ENCODE peak calls at places on chromosomes 6 and 20, in seven cellular contexts. V is fibroblast of mammary gland, S is cardiac fibroblast, A is Panc1, G is brain microvascular endothelial cell, T is NB4, X is left ventricle myocardium inferior. L is an unnamed sample.

GRCh38 chr6:45710304-45710821 is 305.3 kb downstream of the CLIC5 start:
- DNase-seq in T (peak; percentile 83), V (peak; percentile 72), S (peak; percentile 60), G (no peak), A (no peak), X (no peak), L (no peak)

GRCh38 chr6:444653-445275 is 53.2 kb downstream of the IRF4 start:
- DNase-seq in T (no peak), A (no peak), G (no peak), S (no peak), X (no peak), V (no peak), L (no peak)

GRCh38 chr20:24303393-24303792 is 166.0 kb upstream of the SYNDIG1 start:
- DNase-seq in X (no peak), G (no peak), S (peak; percentile 6), T (peak; percentile 11), A (no peak), V (peak; percentile 2), L (no peak)

GRCh38 chr6:22613695-22614094 is 44.3 kb downstream of the HDGFL1 start:
- DNase-seq in A (peak; percentile 41), S (peak; percentile 87), G (peak; percentile 85), X (no peak), T (no peak), V (peak; percentile 83), L (peak; percentile 29)

GRCh38 chr6:156686429-156686939 is 90.7 kb upstream of the ARID1B start:
- DNase-seq in A (peak; percentile 51), V (peak; percentile 53), X (no peak), G (peak; percentile 40), T (peak; percentile 50), S (peak; percentile 61), L (no peak)

GRCh38 chr20:38304845-38305447 is 990 bp downstream of the BPI start:
- DNase-seq in T (peak; percentile 84), V (peak; percentile 44), A (peak; percentile 7), X (no peak), S (peak; percentile 47), G (peak; percentile 49), L (no peak)

GRCh38 chr20:46122071-46122470 is 4.0 kb downstream of the CD40 start:
- DNase-seq in G (peak; percentile 58), X (no peak), A (no peak), V (peak; percentile 76), T (no peak), S (peak; percentile 61), L (no peak)

GRCh38 chr6:33854572-33855030 is 50.8 kb upstream of the MLN start:
- DNase-seq in G (no peak), S (no peak), T (no peak), V (no peak), X (no peak), A (no peak), L (no peak)

GRCh38 chr6:149233056-149233715 is 84.3 kb upstream of the TAB2 start:
- DNase-seq in A (peak; percentile 53), V (peak; percentile 88), T (peak; percentile 67), X (no peak), G (peak; percentile 86), S (peak; percentile 94), L (peak; percentile 88)

GRCh38 chr20:59253779-59254319 is 46.6 kb upstream of the EDN3 start:
- DNase-seq in S (no peak), V (no peak), T (peak; percentile 95), A (no peak), G (no peak), X (no peak), L (no peak)

GRCh38 chr6:119526609-119527605 is 177.3 kb upstream of the MAN1A1 start:
- DNase-seq in G (no peak), V (peak; percentile 35), X (no peak), A (no peak), S (peak; percentile 9), T (no peak), L (no peak)

GRCh38 chr6:37306624-37307222 is 47.1 kb upstream of the RNF8 start:
- DNase-seq in A (no peak), T (no peak), S (no peak), G (no peak), V (no peak), X (no peak), L (no peak)

GRCh38 chr6:10655508-10656055 is 38.8 kb downstream of the C6orf52 start:
- DNase-seq in S (no peak), A (no peak), V (no peak), X (no peak), G (no peak), T (peak; percentile 24), L (no peak)

GRCh38 chr20:53914091-53914860 is 156.1 kb downstream of the BCAS1 start:
- DNase-seq in A (no peak), G (no peak), S (peak; percentile 51), V (no peak), T (peak; percentile 75), X (no peak), L (peak; percentile 65)

GRCh38 chr20:46324960-46325703 is 16.8 kb upstream of the CDH22 start:
- DNase-seq in S (peak; percentile 54), X (no peak), A (no peak), G (peak; percentile 35), V (peak; percentile 34), T (peak; percentile 67), L (no peak)

GRCh38 chr6:56692586-56693245 is 50.0 kb upstream of the DST start:
- DNase-seq in T (no peak), A (no peak), S (peak; percentile 93), V (peak; percentile 84), X (no peak), G (no peak), L (no peak)

GRCh38 chr6:142301421-142302391 is at the start of gene ADGRG6:
- DNase-seq in A (no peak), V (peak; percentile 7), T (no peak), X (peak; percentile 25), G (no peak), S (peak; percentile 32), L (no peak)

GRCh38 chr20:47361268-47361665 is 4.8 kb upstream of the ZMYND8 start:
- DNase-seq in A (no peak), V (no peak), X (no peak), G (no peak), T (no peak), S (no peak), L (no peak)

GRCh38 chr20:53582574-53583351 is 10.9 kb downstream of the ZNF217 start:
- DNase-seq in G (peak; percentile 83), T (peak; percentile 89), A (no peak), S (peak; percentile 99), V (peak; percentile 98), X (no peak), L (peak; percentile 91)

GRCh38 chr6:40473026-40473425 is 114.1 kb downstream of the LRFN2 start:
- DNase-seq in X (no peak), G (no peak), A (no peak), T (no peak), S (no peak), V (no peak), L (no peak)

GRCh38 chr6:157030756-157031155 is 253.6 kb downstream of the ARID1B start:
- DNase-seq in V (no peak), G (no peak), T (no peak), A (no peak), X (no peak), S (no peak), L (no peak)

GRCh38 chr20:25470045-25470444 is 62.6 kb downstream of the GINS1 start:
- DNase-seq in A (peak; percentile 8), S (peak; percentile 33), X (no peak), G (peak; percentile 19), V (peak; percentile 49), T (peak; percentile 52), L (no peak)

GRCh38 chr20:34143951-34144350 is 31.9 kb upstream of the EIF2S2 start:
- DNase-seq in X (no peak), V (peak; percentile 11), S (peak; percentile 11), A (no peak), G (peak; percentile 16), T (no peak), L (no peak)

GRCh38 chr6:52712136-52712535 is 41.2 kb downstream of the TMEM14A start:
- DNase-seq in T (no peak), A (no peak), X (no peak), S (peak; percentile 36), G (no peak), V (peak; percentile 37), L (no peak)

GRCh38 chr20:25251019-25251418 is 3.1 kb downstream of the PYGB start:
- DNase-seq in G (no peak), A (no peak), X (no peak), V (no peak), T (no peak), S (no peak), L (no peak)

GRCh38 chr20:51347871-51348270 is 194.6 kb downstream of the NFATC2 start:
- DNase-seq in S (no peak), A (no peak), T (no peak), V (no peak), X (no peak), G (no peak), L (no peak)

GRCh38 chr6:39370021-39370420 is 47.5 kb upstream of the KCNK16 start:
- DNase-seq in V (peak; percentile 8), G (no peak), S (peak; percentile 10), A (no peak), X (no peak), T (no peak), L (no peak)

DNA sequence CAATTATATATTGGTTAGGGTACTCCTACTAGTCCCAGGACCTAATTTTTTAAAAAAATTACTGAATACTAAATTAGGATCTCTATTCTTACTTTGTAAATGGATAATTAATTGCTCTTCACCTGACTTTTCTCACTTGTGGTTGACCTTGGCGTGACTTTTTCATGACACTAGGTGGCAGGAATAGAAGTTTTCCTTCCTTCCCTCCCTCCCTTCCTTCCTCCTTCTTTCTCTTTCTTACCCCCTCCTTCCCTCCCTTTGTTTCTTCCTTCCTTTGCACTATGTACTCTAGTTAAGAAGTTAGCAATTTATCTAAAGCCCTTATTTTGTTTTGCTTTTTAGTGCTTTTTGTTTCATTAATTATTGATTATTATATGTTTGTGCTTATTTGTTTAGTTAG is 20.4 kb upstream of the HBS1L start:
- DNase-seq in G (no peak), S (no peak), A (no peak), V (no peak), X (no peak), T (no peak), L (no peak)
- TF ChIP-seq CTCF in G (no peak), S (no peak), A (no peak), V (no peak), X (no peak), T (no peak), L (no peak)

GRCh38 chr6:32842021-32842650 is 1.7 kb downstream of the PSMB8 start:
- DNase-seq in G (no peak), T (no peak), X (no peak), V (no peak), A (no peak), S (no peak), L (no peak)
- H3K4me3 ChIP-seq in G (no peak overlapping the region), T (no peak overlapping the region), X (peak overlapping the region; percentile 85), V (no peak overlapping the region), A (no peak overlapping the region), S (no peak overlapping the region), L (no peak overlapping the region)

DNA sequence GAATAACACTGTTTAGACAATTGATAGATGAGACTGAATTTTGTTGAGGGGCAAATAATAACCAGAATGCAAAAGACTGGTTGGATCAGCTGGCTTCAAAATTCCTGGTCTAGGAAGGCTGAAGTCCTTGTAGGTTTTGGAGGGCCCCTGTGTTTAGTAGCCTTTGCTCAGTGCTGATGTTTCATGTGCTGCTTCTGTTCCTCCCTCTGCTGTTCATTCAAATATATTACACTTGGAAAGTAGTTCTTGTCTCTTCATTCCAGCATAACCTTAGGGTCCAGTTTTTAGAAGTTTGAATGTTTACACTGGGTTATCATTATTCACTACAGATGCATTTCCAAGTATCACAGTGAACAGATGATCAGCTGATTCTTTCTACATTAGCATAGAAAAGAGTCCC is 72.5 kb downstream of the FLRT3 start:
- DNase-seq in X (no peak), T (peak; percentile 7), G (peak; percentile 0), A (no peak), S (peak; percentile 7), V (peak; percentile 53), L (peak; percentile 13)
- TF ChIP-seq CTCF in X (peak; percentile 51), T (peak; percentile 8), G (peak; percentile 48), A (peak; percentile 26), S (peak; percentile 11), V (peak; percentile 47), L (peak; percentile 32)

GRCh38 chr6:5999688-6000608 is 6.8 kb downstream of the NRN1 start:
- DNase-seq in S (no peak), G (no peak), T (no peak), A (no peak), V (no peak), X (no peak), L (no peak)
- H3K4me3 ChIP-seq in S (no peak overlapping the region), G (no peak overlapping the region), T (no peak overlapping the region), A (peak overlapping the region; percentile 47), V (peak overlapping the region; percentile 45), X (peak overlapping the region; percentile 74), L (no peak overlapping the region)